ENCODE peak calls at places on chromosomes 3 and 15, in six cellular contexts. G is D341Med; A is RWPE1; P is COR-L47; M is stimulated activated CD8-positive, alpha-beta memory T cell treated with anti-CD3 and anti-CD28 coated beads, Interleukin-2, amount 100 ng/mL, for 48 hours; X is non-pigmented ciliary epithelial cell. E is an unnamed sample.

GRCh38 chr3:102536479-102536878 is 101.7 kb downstream of the ZPLD1 start:
- DNase-seq in G (peak; percentile 61), A (peak; percentile 41), P (peak; percentile 87), M (no peak), X (peak; percentile 8), E (no peak)

GRCh38 chr3:184894051-184894450 is 82.1 kb downstream of the VPS8 start:
- DNase-seq in G (no peak), A (no peak), P (no peak), M (no peak), X (no peak), E (no peak)

GRCh38 chr3:159208080-159208479 is 406.2 kb downstream of the MFSD1 start:
- DNase-seq in G (no peak), A (no peak), P (no peak), M (no peak), X (no peak), E (no peak)

GRCh38 chr15:90000175-90000923 is 775 bp upstream of the ZNF710 start:
- DNase-seq in G (peak; percentile 51), A (peak; percentile 48), P (peak; percentile 24), M (no peak), X (no peak), E (no peak)

GRCh38 chr15:60830479-60830878 is 351.5 kb upstream of the ICE2 start:
- DNase-seq in G (no peak), A (no peak), P (no peak), M (no peak), X (no peak), E (no peak)

GRCh38 chr3:138724433-138724832 is 110.3 kb downstream of the PIK3CB start:
- DNase-seq in G (no peak), A (no peak), P (no peak), M (no peak), X (no peak), E (no peak)

GRCh38 chr3:31105438-31106077 is 211.1 kb upstream of the GADL1 start:
- DNase-seq in G (no peak), A (peak; percentile 73), P (no peak), M (no peak), X (peak; percentile 90), E (no peak)

GRCh38 chr3:135226057-135226456 is 431.0 kb downstream of the EPHB1 start:
- DNase-seq in G (no peak), A (no peak), P (no peak), M (no peak), X (no peak), E (no peak)

GRCh38 chr3:32083901-32084300 is 22.5 kb upstream of the GPD1L start:
- DNase-seq in G (no peak), A (no peak), P (no peak), M (no peak), X (no peak), E (no peak)

GRCh38 chr15:25850154-25851111 is 12.7 kb downstream of the ATP10A start:
- DNase-seq in G (no peak), A (peak; percentile 69), P (no peak), M (peak; percentile 63), X (no peak), E (no peak)

GRCh38 chr15:34359416-34359815 is 7.6 kb downstream of the LPCAT4 start:
- DNase-seq in G (no peak), A (peak; percentile 45), P (no peak), M (no peak), X (no peak), E (no peak)

GRCh38 chr15:90557147-90557546 is 27.4 kb downstream of the CRTC3 start:
- DNase-seq in G (no peak), A (no peak), P (no peak), M (no peak), X (no peak), E (no peak)

GRCh38 chr3:38587548-38588131 is 61.8 kb downstream of the SCN5A start:
- DNase-seq in G (no peak), A (no peak), P (no peak), M (no peak), X (no peak), E (no peak)

GRCh38 chr15:60675763-60676162 is 196.8 kb upstream of the ICE2 start:
- DNase-seq in G (no peak), A (no peak), P (no peak), M (no peak), X (no peak), E (no peak)

GRCh38 chr3:128632301-128632700 is 18.3 kb downstream of the RPN1 start:
- DNase-seq in G (no peak), A (no peak), P (no peak), M (no peak), X (no peak), E (no peak)

E was measured in GM18507.